ENCODE peak calls at places on chromosomes 3 and 15, in five cellular contexts. O is HuH-7.5, C is NCI-H1105, S is T follicular helper cell, Y is activated gamma-delta T cell treated with Interleukin-2 at 50 U/mL for 16 hours. D is an unnamed sample.

GRCh38 chr3:137768021-137768360 is 3.9 kb downstream of the SOX14 start:
- DNase-seq in O (no peak), C (no peak), S (no peak), Y (no peak), D (no peak)

GRCh38 chr3:170488802-170489201 is 70.1 kb downstream of the CLDN11 start:
- DNase-seq in O (no peak), C (no peak), S (no peak), Y (no peak), D (no peak)

GRCh38 chr3:124688580-124689454 is 41.4 kb upstream of the UMPS start:
- DNase-seq in O (peak; percentile 68), C (peak; percentile 75), S (peak; percentile 51), Y (peak; percentile 70), D (peak; percentile 68)

GRCh38 chr3:40690696-40691597 is 166.2 kb downstream of the ZNF621 start:
- DNase-seq in O (no peak), C (no peak), S (no peak), Y (no peak), D (no peak)

GRCh38 chr3:61563614-61564404 is 2.4 kb downstream of the PTPRG start:
- DNase-seq in O (no peak), C (no peak), S (no peak), Y (no peak), D (no peak)

GRCh38 chr15:40465939-40466338 is 4.8 kb upstream of the CHST14 start:
- DNase-seq in O (no peak), C (no peak), S (no peak), Y (no peak), D (no peak)

GRCh38 chr3:167876603-167877325 is 141.2 kb downstream of the SERPINI1 start:
- DNase-seq in O (no peak), C (no peak), S (no peak), Y (no peak), D (no peak)

GRCh38 chr3:147793841-147794240 is 384.7 kb downstream of the ZIC1 start:
- DNase-seq in O (no peak), C (no peak), S (no peak), Y (no peak), D (no peak)

GRCh38 chr3:151318946-151319345 is 2.3 kb upstream of the GPR87 start:
- DNase-seq in O (no peak), C (no peak), S (no peak), Y (no peak), D (no peak)

GRCh38 chr3:21326704-21327103 is 424.3 kb downstream of the ZNF385D start:
- DNase-seq in O (no peak), C (no peak), S (no peak), Y (no peak), D (no peak)

GRCh38 chr3:124826703-124827102 is 60.5 kb downstream of the ITGB5 start:
- DNase-seq in O (no peak), C (peak; percentile 48), S (no peak), Y (no peak), D (no peak)

GRCh38 chr3:10810376-10810775 is 5.7 kb upstream of the SLC6A11 start:
- DNase-seq in O (no peak), C (no peak), S (no peak), Y (no peak), D (no peak)

GRCh38 chr3:12299026-12299425 is 10.2 kb downstream of the PPARG start:
- DNase-seq in O (no peak), C (no peak), S (no peak), Y (no peak), D (no peak)

GRCh38 chr3:186510374-186511079 is 33.7 kb downstream of the CRYGS start:
- DNase-seq in O (no peak), C (no peak), S (no peak), Y (no peak), D (no peak)

GRCh38 chr15:91566116-91566515 is 287.4 kb upstream of the SLCO3A1 start:
- DNase-seq in O (no peak), C (no peak), S (no peak), Y (no peak), D (no peak)

GRCh38 chr3:4493931-4494806 is 1.0 kb downstream of the ITPR1 start:
- DNase-seq in O (no peak), C (no peak), S (no peak), Y (no peak), D (no peak)

GRCh38 chr15:81339851-81340250 is 15.9 kb upstream of the STARD5 start:
- DNase-seq in O (no peak), C (no peak), S (no peak), Y (no peak), D (no peak)

GRCh38 chr3:171860830-171861535 is 17.8 kb downstream of the TMEM212 start:
- DNase-seq in O (no peak), C (no peak), S (no peak), Y (no peak), D (no peak)

GRCh38 chr3:55330355-55330754 is 156.8 kb downstream of the WNT5A start:
- DNase-seq in O (no peak), C (no peak), S (no peak), Y (no peak), D (no peak)

GRCh38 chr3:33364060-33364459 is 76.1 kb downstream of the UBP1 start:
- DNase-seq in O (no peak), C (no peak), S (no peak), Y (no peak), D (no peak)

GRCh38 chr15:36334059-36334458 is 245.4 kb upstream of the CDIN1 start:
- DNase-seq in O (no peak), C (no peak), S (no peak), Y (no peak), D (no peak)

D was measured in T-cell.